ENCODE peak calls at places on chromosomes 3 and 15, in seven cellular contexts. E, T, M, N, F, J and X are unnamed samples.

GRCh38 chr15:100691321-100691720 is 88.9 kb downstream of the ASB7 start:
- DNase-seq in E (no peak), T (no peak), M (no peak), N (no peak), F (no peak), J (no peak), X (no peak)

GRCh38 chr3:120599211-120599610 is 3.1 kb downstream of the NDUFB4 start:
- DNase-seq in E (no peak), T (no peak), M (no peak), N (no peak), F (no peak), J (no peak), X (no peak)

GRCh38 chr3:50340404-50341329 is at the start of gene RASSF1:
- DNase-seq in E (peak), T (no peak), M (peak), N (peak), F (no peak), J (no peak), X (no peak)

GRCh38 chr3:21105784-21106183 is 645.2 kb downstream of the ZNF385D start:
- DNase-seq in E (no peak), T (no peak), M (no peak), N (no peak), F (no peak), J (no peak), X (no peak)

GRCh38 chr3:114217266-114217665 is 20.1 kb downstream of the ZNF80 start:
- DNase-seq in E (no peak), T (no peak), M (no peak), N (no peak), F (no peak), J (no peak), X (no peak)

GRCh38 chr15:40702077-40702476 is 7.1 kb downstream of the RAD51 start:
- DNase-seq in E (peak), T (no peak), M (no peak), N (no peak), F (no peak), J (no peak), X (no peak)

GRCh38 chr15:64653757-64654156 is 121.6 kb downstream of the RBPMS2 start:
- DNase-seq in E (no peak), T (no peak), M (no peak), N (no peak), F (no peak), J (no peak), X (peak)

GRCh38 chr3:126961191-126961790 is 21.6 kb upstream of the PLXNA1 start:
- DNase-seq in E (peak), T (no peak), M (no peak), N (peak), F (no peak), J (no peak), X (no peak)

GRCh38 chr3:71784914-71785593 is at the start of gene PROK2:
- DNase-seq in E (peak), T (no peak), M (no peak), N (no peak), F (no peak), J (peak), X (no peak)

GRCh38 chr3:44913868-44914468 is 39.6 kb downstream of the TGM4 start:
- DNase-seq in E (peak), T (peak), M (peak), N (peak), F (peak), J (peak), X (peak)

GRCh38 chr15:69475769-69476358 is 23.2 kb downstream of the RPLP1 start:
- DNase-seq in E (peak), T (no peak), M (peak), N (peak), F (no peak), J (peak), X (peak)

GRCh38 chr3:14301558-14301957 is 100.8 kb upstream of the SLC6A6 start:
- DNase-seq in E (no peak), T (no peak), M (no peak), N (peak), F (no peak), J (no peak), X (peak)

GRCh38 chr15:67063689-67064606 is 1.5 kb upstream of the SMAD3 start:
- DNase-seq in E (no peak), T (no peak), M (no peak), N (peak), F (peak), J (peak), X (peak)

GRCh38 chr3:155890671-155891190 is 20.3 kb downstream of the GMPS start:
- DNase-seq in E (peak), T (peak), M (no peak), N (peak), F (no peak), J (no peak), X (no peak)

GRCh38 chr3:41652506-41652905 is 309.4 kb downstream of the ULK4 start:
- DNase-seq in E (no peak), T (no peak), M (no peak), N (no peak), F (no peak), J (no peak), X (no peak)

GRCh38 chr3:86738684-86739083 is 252.3 kb downstream of the VGLL3 start:
- DNase-seq in E (no peak), T (no peak), M (no peak), N (no peak), F (no peak), J (no peak), X (no peak)

GRCh38 chr3:158649791-158650190 is 5.5 kb downstream of the GFM1 start:
- DNase-seq in E (no peak), T (no peak), M (no peak), N (no peak), F (no peak), J (no peak), X (no peak)

GRCh38 chr3:76776927-76777326 is 263.0 kb upstream of the ROBO2 start:
- DNase-seq in E (no peak), T (no peak), M (no peak), N (no peak), F (no peak), J (no peak), X (no peak)

GRCh38 chr3:155102329-155102728 is 22.2 kb downstream of the MME start:
- DNase-seq in E (no peak), T (no peak), M (no peak), N (peak), F (no peak), J (no peak), X (no peak)

GRCh38 chr3:119257654-119258410 is 17.2 kb upstream of the B4GALT4 start:
- DNase-seq in E (no peak), T (no peak), M (no peak), N (peak), F (no peak), J (no peak), X (no peak)

GRCh38 chr3:49098429-49098828 is 4.6 kb upstream of the QRICH1 start:
- DNase-seq in E (no peak), T (no peak), M (no peak), N (peak), F (peak), J (no peak), X (peak)

GRCh38 chr3:13281657-13282527 is 138.2 kb downstream of the NUP210 start:
- DNase-seq in E (no peak), T (no peak), M (no peak), N (peak), F (no peak), J (no peak), X (no peak)

GRCh38 chr3:44277925-44278324 is 36.2 kb downstream of the TOPAZ1 start:
- DNase-seq in E (no peak), T (no peak), M (no peak), N (no peak), F (no peak), J (no peak), X (no peak)

GRCh38 chr3:134232976-134233375 is 17.7 kb downstream of the RYK start:
- DNase-seq in E (no peak), T (no peak), M (no peak), N (no peak), F (no peak), J (no peak), X (no peak)

GRCh38 chr3:57998366-57999283 is 9.6 kb upstream of the FLNB start:
- DNase-seq in E (no peak), T (no peak), M (no peak), N (peak), F (no peak), J (no peak), X (no peak)

GRCh38 chr15:90115783-90116182 is 13.5 kb upstream of the IDH2 start:
- DNase-seq in E (no peak), T (no peak), M (no peak), N (no peak), F (no peak), J (no peak), X (no peak)

GRCh38 chr15:26472661-26473060 is 300.2 kb downstream of the GABRB3 start:
- DNase-seq in E (no peak), T (no peak), M (no peak), N (no peak), F (no peak), J (no peak), X (no peak)

GRCh38 chr15:100628746-100629145 is 26.4 kb downstream of the ASB7 start:
- DNase-seq in E (no peak), T (no peak), M (no peak), N (no peak), F (no peak), J (no peak), X (no peak)

GRCh38 chr3:168165390-168166269 is 69.9 kb upstream of the GOLIM4 start:
- DNase-seq in E (peak), T (peak), M (peak), N (peak), F (peak), J (peak), X (peak)

GRCh38 chr3:176992565-176992964 is 204.7 kb downstream of the TBL1XR1 start:
- DNase-seq in E (no peak), T (no peak), M (no peak), N (no peak), F (no peak), J (peak), X (no peak)

GRCh38 chr15:100997442-100997841 is 78.3 kb downstream of the LRRK1 start:
- DNase-seq in E (peak), T (no peak), M (no peak), N (no peak), F (no peak), J (no peak), X (no peak)

GRCh38 chr3:188187055-188187454 is 33.1 kb downstream of the LPP start:
- DNase-seq in E (no peak), T (no peak), M (no peak), N (peak), F (no peak), J (no peak), X (no peak)

GRCh38 chr15:79505956-79506355 is 73.8 kb downstream of the MINAR1 start:
- DNase-seq in E (no peak), T (no peak), M (no peak), N (no peak), F (no peak), J (no peak), X (no peak)

GRCh38 chr3:114880078-114880477 is 267.0 kb downstream of the ZBTB20 start:
- DNase-seq in E (no peak), T (no peak), M (no peak), N (no peak), F (no peak), J (peak), X (peak)

GRCh38 chr15:90994059-90994416 is 297 bp downstream of the PRC1 start:
- DNase-seq in E (peak), T (no peak), M (no peak), N (no peak), F (no peak), J (no peak), X (no peak)

GRCh38 chr3:151869186-151869585 is 4.3 kb upstream of the SUCNR1 start:
- DNase-seq in E (no peak), T (no peak), M (no peak), N (no peak), F (no peak), J (no peak), X (no peak)

GRCh38 chr3:192842711-192843436 is 74.8 kb downstream of the MB21D2 start:
- DNase-seq in E (no peak), T (no peak), M (no peak), N (no peak), F (no peak), J (no peak), X (no peak)